ENCODE peak calls at places on chromosomes 5 and 9, in four cellular contexts. W is K562, I is HL-60, O is GM12878. P is an unnamed sample.

GRCh38 chr5:34531736-34532135 is 124.4 kb upstream of the RAI14 start:
- DNase-seq in I (no peak), W (no peak), O (no peak), P (no peak)

GRCh38 chr9:127333326-127334064 is 63.5 kb upstream of the SLC2A8 start:
- DNase-seq in I (no peak), W (no peak), O (no peak), P (no peak)

GRCh38 chr9:125126019-125126746 is 17.1 kb downstream of the SCAI start:
- DNase-seq in O (peak), I (peak), W (peak), P (peak)

GRCh38 chr5:177350776-177351391 is 584 bp downstream of the LMAN2 start:
- DNase-seq in W (peak), I (no peak), O (no peak), P (no peak)

GRCh38 chr9:4510546-4511322 is 20.5 kb downstream of the SLC1A1 start:
- DNase-seq in I (no peak), O (no peak), W (no peak), P (no peak)

GRCh38 chr9:86557063-86557766 is 203.0 kb upstream of the TUT7 start:
- DNase-seq in W (no peak), I (no peak), O (no peak), P (no peak)

GRCh38 chr9:29830815-29831214 is 2257.5 kb upstream of the C9orf72 start:
- DNase-seq in W (no peak), O (no peak), I (no peak), P (no peak)

GRCh38 chr9:122498883-122499288 is 11.7 kb upstream of the OR1J2 start:
- DNase-seq in I (peak), W (peak), O (no peak), P (peak)

GRCh38 chr9:30944233-30944585 is 1440.2 kb upstream of the ACO1 start:
- DNase-seq in O (no peak), I (no peak), W (no peak), P (no peak)

GRCh38 chr9:109781541-109782197 is 1.7 kb downstream of the PALM2AKAP2 start:
- DNase-seq in I (no peak), O (no peak), W (no peak), P (no peak)

GRCh38 chr5:7882926-7883325 is 14.0 kb downstream of the MTRR start:
- DNase-seq in I (no peak), W (no peak), O (no peak), P (no peak)

GRCh38 chr5:34031117-34031516 is 11.9 kb downstream of the C1QTNF3 start:
- DNase-seq in W (no peak), O (no peak), I (no peak), P (no peak)

GRCh38 chr5:20276959-20277263 is 288.9 kb upstream of the CDH18 start:
- DNase-seq in I (no peak), W (no peak), O (no peak), P (no peak)

GRCh38 chr5:143525176-143525575 is 121.7 kb upstream of the NR3C1 start:
- DNase-seq in I (no peak), O (no peak), W (no peak), P (no peak)

GRCh38 chr9:115116620-115117284 is 1.2 kb downstream of the TNC start:
- DNase-seq in O (no peak), W (no peak), I (no peak), P (no peak)

GRCh38 chr9:137989999-137990715 is 112.6 kb downstream of the CACNA1B start:
- DNase-seq in I (no peak), W (no peak), O (no peak), P (no peak)

GRCh38 chr5:170135796-170136490 is 30.2 kb downstream of the FOXI1 start:
- DNase-seq in I (no peak), W (no peak), O (no peak), P (no peak)

GRCh38 chr5:134784946-134785620 is 26.5 kb downstream of the DDX46 start:
- DNase-seq in O (no peak), W (no peak), I (no peak), P (no peak)

GRCh38 chr5:156481741-156482140 is 154.8 kb downstream of the SGCD start:
- DNase-seq in O (no peak), W (no peak), I (no peak), P (no peak)

GRCh38 chr9:130028493-130029222 is 14.3 kb downstream of the FNBP1 start:
- DNase-seq in W (no peak), I (no peak), O (no peak), P (no peak)

GRCh38 chr9:118449554-118449953 is 745.4 kb downstream of the TLR4 start:
- DNase-seq in W (no peak), O (no peak), I (no peak), P (no peak)

DNA sequence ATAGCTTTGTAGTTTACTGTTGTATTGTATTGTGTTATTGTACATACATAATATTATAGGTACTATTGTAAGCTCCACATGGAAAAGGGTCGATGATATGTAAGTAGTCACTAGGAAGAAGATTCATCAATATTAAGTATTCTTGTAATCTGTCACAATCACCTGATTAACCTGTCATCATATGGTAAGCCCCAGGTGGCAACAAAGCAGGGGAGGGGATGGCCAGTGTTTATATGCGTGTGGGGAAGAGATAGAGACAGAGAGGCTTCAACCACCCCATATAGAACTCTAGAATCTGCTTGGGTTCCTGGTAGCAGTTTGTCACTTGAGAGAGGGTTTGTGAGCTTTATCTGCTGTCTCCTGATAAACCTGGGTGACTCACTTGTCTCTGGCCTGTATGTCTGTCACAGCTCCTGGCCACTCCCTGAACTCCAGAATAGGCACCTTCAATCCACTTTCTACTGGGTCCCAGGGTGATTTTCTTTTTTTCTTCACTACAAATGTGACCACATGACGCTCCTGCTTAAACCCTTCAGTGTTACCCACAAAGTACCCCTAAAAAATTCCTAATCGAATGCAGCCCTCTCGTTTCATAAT is 48.9 kb upstream of the CPEB4 start:
- DNase-seq in I (no peak), O (no peak), W (peak), P (no peak)
- TF ChIP-seq SPI1 in I (no peak), O (no peak), W (peak), P (no peak)

DNA sequence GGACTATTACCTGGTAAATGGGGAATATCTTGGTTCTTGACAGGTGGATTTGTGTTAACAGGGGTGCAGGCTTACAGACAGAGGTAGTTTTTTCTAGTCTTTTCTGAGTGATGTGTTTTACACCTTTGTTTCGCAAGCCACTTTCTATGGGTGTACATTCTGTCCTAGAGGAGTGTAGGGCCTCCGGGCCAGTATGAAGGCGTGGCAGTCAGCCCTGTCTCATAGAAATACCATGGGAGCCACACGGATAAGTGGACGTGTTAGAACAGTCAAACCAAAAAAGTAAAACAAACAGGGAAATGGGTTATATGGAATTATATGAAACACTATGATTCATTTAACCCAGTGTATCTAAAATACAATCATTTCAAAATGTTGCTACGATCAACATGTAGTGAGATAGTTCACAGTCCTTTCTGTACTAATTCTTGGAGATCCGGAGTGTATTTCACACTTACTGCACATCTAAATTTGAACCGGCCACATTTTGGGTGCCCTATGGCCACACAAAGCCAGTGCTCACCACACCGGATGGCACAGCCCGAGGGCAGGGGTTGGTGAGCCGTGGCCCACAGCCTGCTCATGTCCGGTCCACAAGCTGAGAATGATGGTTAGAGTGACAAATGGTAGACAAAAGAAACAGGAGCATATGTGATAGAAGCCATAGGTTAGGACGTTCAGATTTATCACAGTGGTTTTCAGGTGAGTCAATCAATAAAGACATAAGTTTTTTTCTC is 80.1 kb upstream of the IRX4 start:
- DNase-seq in O (no peak), W (no peak), I (no peak), P (no peak)
- TF ChIP-seq SPI1 in O (no peak), W (no peak), I (no peak), P (no peak)

GRCh38 chr9:131707050-131707449 is 32.8 kb downstream of the RAPGEF1 start:
- DNase-seq in O (no peak), W (no peak), I (no peak), P (no peak)
- TF ChIP-seq SPI1 in O (no peak), W (no peak), I (no peak), P (no peak)

GRCh38 chr9:134299068-134299467 is 27.2 kb upstream of the RXRA start:
- DNase-seq in O (no peak), I (no peak), W (no peak), P (no peak)

GRCh38 chr9:134302130-134302817 is 24.0 kb upstream of the RXRA start:
- DNase-seq in O (no peak), W (no peak), I (no peak), P (no peak)

GRCh38 chr9:134299883-134300282 is 26.4 kb upstream of the RXRA start:
- DNase-seq in W (no peak), I (no peak), O (no peak), P (no peak)

GRCh38 chr9:134303601-134304000 is 22.7 kb upstream of the RXRA start:
- DNase-seq in W (no peak), I (no peak), O (no peak), P (no peak)

GRCh38 chr9:134301387-134302129 is 24.7 kb upstream of the RXRA start:
- DNase-seq in W (no peak), I (no peak), O (peak), P (no peak)
- TF ChIP-seq SPI1 in W (no peak), I (no peak), O (no peak), P (no peak)

GRCh38 chr9:124020520-124021384 is 9.2 kb downstream of the LHX2 start:
- DNase-seq in O (no peak), I (no peak), W (no peak), P (no peak)
- TF ChIP-seq SPI1 in O (no peak), I (no peak), W (no peak), P (no peak)

DNA sequence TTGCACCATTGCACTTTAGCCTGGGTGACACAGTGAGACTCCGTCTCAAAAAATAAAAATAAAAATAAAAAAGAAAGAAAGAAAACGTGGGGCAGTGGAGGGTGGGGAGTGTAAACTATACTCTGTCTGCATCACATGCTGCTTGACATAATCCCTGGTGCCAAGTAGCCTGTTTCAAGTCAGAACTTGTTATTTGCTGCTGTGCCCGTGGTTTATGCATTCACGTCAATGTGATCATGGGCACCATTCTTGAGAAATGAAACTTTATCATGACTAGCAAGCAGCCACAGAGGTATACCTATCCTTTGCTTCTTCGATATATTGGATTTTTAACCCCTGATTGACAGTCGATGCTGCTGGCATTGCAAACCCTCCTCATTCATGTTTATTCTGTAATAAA is 4.1 kb upstream of the SMU1 start:
- DNase-seq in W (no peak), O (no peak), I (no peak), P (no peak)
- TF ChIP-seq SPI1 in W (no peak), O (no peak), I (no peak), P (no peak)

GRCh38 chr9:34810187-34810524 is 100.2 kb upstream of the CCL21 start:
- DNase-seq in I (no peak), O (no peak), W (no peak), P (no peak)
- TF ChIP-seq SPI1 in I (no peak), O (no peak), W (no peak), P (no peak)